ENCODE peak calls at places on chromosome 5, in five cellular contexts. B is activated T-cell treated with anti-CD3 and anti-CD28 coated beads, Interleukin-2, amount 50 U/mL, for 72 hours; N is stimulated activated CD8-positive, alpha-beta memory T cell treated with anti-CD3 and anti-CD28 coated beads, Interleukin-2, amount 100 ng/mL, for 48 hours; O is kidney tubule cell; J is substantia nigra. S is an unnamed sample.

GRCh38 chr5:95620870-95621838 is 1.3 kb downstream of the GPR150 start:
- DNase-seq in B (peak), N (peak), O (peak), J (no peak), S (peak)

GRCh38 chr5:1995491-1995890 is 112.8 kb upstream of the IRX4 start:
- DNase-seq in B (no peak), N (no peak), O (no peak), J (no peak), S (no peak)

GRCh38 chr5:151200913-151201445 is 22.9 kb downstream of the CCDC69 start:
- DNase-seq in B (no peak), N (no peak), O (no peak), J (no peak), S (no peak)

GRCh38 chr5:159441441-159441840 is 111.2 kb upstream of the IL12B start:
- DNase-seq in B (no peak), N (no peak), O (peak), J (no peak), S (no peak)

GRCh38 chr5:17441351-17441750 is 56.7 kb upstream of the TAF11L2 start:
- DNase-seq in B (no peak), N (no peak), O (no peak), J (no peak), S (no peak)

GRCh38 chr5:167295686-167296015 is 995.8 kb upstream of the WWC1 start:
- DNase-seq in B (no peak), N (no peak), O (no peak), J (no peak), S (no peak)

GRCh38 chr5:150609843-150610584 is 30.4 kb upstream of the SYNPO start:
- DNase-seq in B (no peak), N (no peak), O (no peak), J (no peak), S (no peak)

GRCh38 chr5:79844571-79844970 is 146.5 kb downstream of the MTX3 start:
- DNase-seq in B (no peak), N (no peak), O (no peak), J (no peak), S (no peak)

GRCh38 chr5:82419559-82420332 is 141.6 kb upstream of the RPS23 start:
- DNase-seq in B (no peak), N (no peak), O (peak), J (no peak), S (no peak)

GRCh38 chr5:83711982-83712601 is 8.6 kb downstream of the HAPLN1 start:
- DNase-seq in B (peak), N (no peak), O (peak), J (peak), S (peak)

GRCh38 chr5:129591508-129592160 is 131.5 kb downstream of the ADAMTS19 start:
- DNase-seq in B (no peak), N (no peak), O (no peak), J (no peak), S (no peak)

GRCh38 chr5:81513468-81513867 is 119.5 kb upstream of the ACOT12 start:
- DNase-seq in B (no peak), N (no peak), O (no peak), J (no peak), S (no peak)

GRCh38 chr5:71861682-71862457 is 142.8 kb downstream of the CARTPT start:
- DNase-seq in B (no peak), N (no peak), O (no peak), J (no peak), S (no peak)

GRCh38 chr5:103364074-103364473 is 105.5 kb downstream of the MACIR start:
- DNase-seq in B (no peak), N (no peak), O (peak), J (no peak), S (no peak)

GRCh38 chr5:180920710-180921109 is 21.8 kb downstream of the BTNL8 start:
- DNase-seq in B (no peak), N (no peak), O (no peak), J (no peak), S (no peak)

GRCh38 chr5:143495823-143496275 is 92.4 kb upstream of the NR3C1 start:
- DNase-seq in B (no peak), N (no peak), O (peak), J (no peak), S (no peak)

GRCh38 chr5:130549884-130550552 is 615.0 kb downstream of the HINT1 start:
- DNase-seq in B (no peak), N (no peak), O (peak), J (no peak), S (no peak)

GRCh38 chr5:172101547-172102225 is 86.3 kb downstream of the STK10 start:
- DNase-seq in B (no peak), N (no peak), O (no peak), J (no peak), S (no peak)

GRCh38 chr5:173707392-173707791 is 90.9 kb upstream of the BOD1 start:
- DNase-seq in B (no peak), N (no peak), O (no peak), J (no peak), S (no peak)

GRCh38 chr5:150234606-150235547 is 45.0 kb downstream of the SLC6A7 start:
- DNase-seq in B (no peak), N (no peak), O (no peak), J (no peak), S (no peak)

GRCh38 chr5:1952456-1953099 is 69.9 kb upstream of the IRX4 start:
- DNase-seq in B (no peak), N (no peak), O (no peak), J (no peak), S (no peak)

GRCh38 chr5:3359642-3360041 is 236.0 kb upstream of the IRX1 start:
- DNase-seq in B (no peak), N (no peak), O (no peak), J (no peak), S (no peak)

GRCh38 chr5:172885594-172886340 is 51.7 kb downstream of the ERGIC1 start:
- DNase-seq in B (no peak), N (no peak), O (no peak), J (no peak), S (no peak)

GRCh38 chr5:141734501-141735231 is 52.6 kb upstream of the ARAP3 start:
- DNase-seq in B (peak), N (peak), O (peak), J (no peak), S (peak)

GRCh38 chr5:57304931-57305330 is 131.1 kb downstream of the GPBP1 start:
- DNase-seq in B (no peak), N (no peak), O (no peak), J (no peak), S (no peak)

GRCh38 chr5:52952483-52952882 is 36.7 kb upstream of the ITGA2 start:
- DNase-seq in B (no peak), N (no peak), O (no peak), J (no peak), S (no peak)

GRCh38 chr5:128905225-128906110 is 59.8 kb upstream of the SLC27A6 start:
- DNase-seq in B (peak), N (no peak), O (peak), J (peak), S (peak)

GRCh38 chr5:32563614-32564013 is 21.7 kb upstream of the SUB1 start:
- DNase-seq in B (no peak), N (no peak), O (no peak), J (no peak), S (no peak)

GRCh38 chr5:66010476-66010875 is 84.1 kb downstream of the ERBIN start:
- DNase-seq in B (no peak), N (no peak), O (no peak), J (no peak), S (no peak)

GRCh38 chr5:151158287-151158661 is 695 bp upstream of the ANXA6 start:
- DNase-seq in B (no peak), N (no peak), O (peak), J (no peak), S (peak)

GRCh38 chr5:93017854-93018253 is 563.2 kb downstream of the NR2F1-AS1 start:
- DNase-seq in B (no peak), N (no peak), O (peak), J (no peak), S (no peak)

GRCh38 chr5:11390369-11390768 is 513.9 kb downstream of the CTNND2 start:
- DNase-seq in B (no peak), N (no peak), O (peak), J (no peak), S (no peak)

GRCh38 chr5:44770936-44771717 is 37.6 kb upstream of the MRPS30 start:
- DNase-seq in B (no peak), N (no peak), O (no peak), J (no peak), S (no peak)

GRCh38 chr5:157548513-157549282 is 26.9 kb downstream of the ADAM19 start:
- DNase-seq in B (no peak), N (no peak), O (peak), J (no peak), S (no peak)

GRCh38 chr5:100803391-100803790 is 99.7 kb downstream of the ST8SIA4 start:
- DNase-seq in B (no peak), N (no peak), O (no peak), J (peak), S (no peak)

GRCh38 chr5:80711938-80712337 is 57.2 kb upstream of the DHFR start:
- DNase-seq in B (no peak), N (no peak), O (peak), J (peak), S (peak)

S was measured in GM13976.